ENCODE peak calls at places on chromosomes 13 and 19, in six cellular contexts. M, I, Y, L, V and Z are unnamed samples.

GRCh38 chr13:31733066-31733465 is 6.3 kb upstream of the RXFP2 start:
- DNase-seq in M (peak), Y (no peak), V (no peak), L (no peak), I (no peak), Z (no peak)

GRCh38 chr13:82758056-82758455 is 1124.2 kb downstream of the SLITRK1 start:
- DNase-seq in I (peak), V (peak), Y (peak), M (peak), L (peak), Z (no peak)

GRCh38 chr13:101291647-101292515 is 124.4 kb downstream of the NALCN start:
- DNase-seq in L (no peak), Y (no peak), V (no peak), I (no peak), M (no peak), Z (no peak)

GRCh38 chr19:32862173-32862572 is 7.4 kb downstream of the SLC7A9 start:
- DNase-seq in L (no peak), Y (no peak), V (no peak), I (no peak), M (no peak), Z (no peak)

GRCh38 chr13:31072041-31072440 is 89.7 kb downstream of the HSPH1 start:
- DNase-seq in M (no peak), Y (no peak), L (no peak), V (no peak), I (no peak), Z (no peak)

GRCh38 chr19:11138659-11139526 is 16.7 kb downstream of the SPC24 start:
- DNase-seq in L (peak), V (peak), M (peak), Y (peak), I (no peak), Z (no peak)

GRCh38 chr19:49680473-49681351 is 3.6 kb downstream of the PRMT1 start:
- DNase-seq in M (peak), Y (peak), V (peak), I (peak), L (peak), Z (no peak)

GRCh38 chr13:101343128-101343787 is 73.0 kb downstream of the NALCN start:
- DNase-seq in Y (no peak), M (no peak), L (no peak), I (no peak), V (no peak), Z (no peak)

GRCh38 chr13:98454389-98454881 is 122.5 kb downstream of the STK24 start:
- DNase-seq in V (peak), M (no peak), L (no peak), I (no peak), Y (no peak), Z (no peak)

GRCh38 chr13:23987331-23987730 is 90.0 kb upstream of the C1QTNF9B start:
- DNase-seq in V (no peak), M (no peak), L (no peak), Y (no peak), I (no peak), Z (no peak)

GRCh38 chr13:40613192-40613818 is 53.1 kb downstream of the FOXO1 start:
- DNase-seq in M (no peak), V (no peak), L (no peak), Y (no peak), I (no peak), Z (peak)

GRCh38 chr13:28329395-28330158 is 165.4 kb downstream of the FLT1 start:
- DNase-seq in L (no peak), Y (peak), I (no peak), M (no peak), V (no peak), Z (no peak)

GRCh38 chr13:30870049-30870884 is 35.8 kb upstream of the MEDAG start:
- DNase-seq in Y (peak), M (no peak), I (peak), V (no peak), L (peak), Z (no peak)

GRCh38 chr19:1567116-1567847 is 843 bp downstream of the MEX3D start:
- DNase-seq in I (no peak), V (no peak), M (peak), L (no peak), Y (peak), Z (no peak)

GRCh38 chr13:105334211-105334610 is 1201.3 kb downstream of the EFNB2 start:
- DNase-seq in Y (no peak), V (no peak), M (no peak), I (no peak), L (no peak), Z (no peak)

GRCh38 chr13:77919351-77920294 is 992 bp upstream of the EDNRB start:
- DNase-seq in V (no peak), Y (no peak), M (peak), L (peak), I (no peak), Z (no peak)

GRCh38 chr19:5498817-5499535 is 43.8 kb downstream of the ZNRF4 start:
- DNase-seq in I (no peak), L (peak), V (no peak), M (no peak), Y (no peak), Z (no peak)

GRCh38 chr19:38267780-38268430 is 3.5 kb downstream of the SPINT2 start:
- DNase-seq in M (no peak), V (no peak), L (no peak), I (no peak), Y (no peak), Z (no peak)

GRCh38 chr19:49422407-49423277 is 599 bp downstream of the PTH2 start:
- DNase-seq in M (peak), Y (peak), L (peak), I (no peak), V (no peak), Z (no peak)

GRCh38 chr19:1269478-1270167 is 491 bp downstream of the CIRBP start:
- DNase-seq in V (peak), I (no peak), M (peak), Y (peak), L (peak), Z (no peak)

GRCh38 chr13:67267136-67267535 is 37.0 kb upstream of the PCDH9 start:
- DNase-seq in V (no peak), I (no peak), L (no peak), M (no peak), Y (no peak), Z (no peak)

GRCh38 chr13:114096811-114097503 is 35.5 kb downstream of the RASA3 start:
- DNase-seq in V (no peak), M (peak), L (no peak), Y (no peak), I (no peak), Z (no peak)

GRCh38 chr19:6020166-6020967 is 42.4 kb upstream of the RANBP3 start:
- DNase-seq in M (peak), Y (no peak), V (peak), L (no peak), I (no peak), Z (no peak)

GRCh38 chr19:7953060-7953459 is 9.6 kb upstream of the TIMM44 start:
- DNase-seq in I (no peak), L (no peak), V (no peak), Y (no peak), M (no peak), Z (no peak)

GRCh38 chr19:32808236-32808635 is 61.3 kb downstream of the SLC7A9 start:
- DNase-seq in L (no peak), I (no peak), M (no peak), Y (no peak), V (no peak), Z (no peak)

GRCh38 chr13:27852491-27852890 is 60.2 kb downstream of the GSX1 start:
- DNase-seq in M (no peak), L (no peak), I (no peak), V (no peak), Y (no peak), Z (no peak)

GRCh38 chr13:109243311-109243951 is 543.0 kb downstream of the IRS2 start:
- DNase-seq in M (no peak), L (no peak), V (no peak), I (peak), Y (peak), Z (no peak)

GRCh38 chr19:11382898-11383705 is 1.0 kb downstream of the EPOR start:
- DNase-seq in L (peak), Y (peak), M (peak), V (peak), I (peak), Z (no peak)

GRCh38 chr19:34173145-34173956 is 1.0 kb downstream of the LSM14A start:
- DNase-seq in I (no peak), M (peak), Y (peak), V (peak), L (peak), Z (no peak)

GRCh38 chr13:31204592-31204991 is 4.8 kb downstream of the B3GLCT start:
- DNase-seq in I (peak), L (peak), V (peak), Y (peak), M (peak), Z (no peak)

GRCh38 chr19:42185281-42185680 is 32.2 kb downstream of the DEDD2 start:
- DNase-seq in I (no peak), Y (no peak), M (no peak), V (no peak), L (no peak), Z (no peak)

GRCh38 chr19:42189133-42189532 is 28.3 kb downstream of the DEDD2 start:
- DNase-seq in I (no peak), M (no peak), L (no peak), Y (no peak), V (no peak), Z (no peak)

GRCh38 chr19:42188665-42189064 is 28.8 kb downstream of the DEDD2 start:
- DNase-seq in M (no peak), I (no peak), V (no peak), L (no peak), Y (no peak), Z (no peak)

GRCh38 chr19:42179501-42179817 is 38.0 kb downstream of the DEDD2 start:
- DNase-seq in I (no peak), M (no peak), V (no peak), L (no peak), Y (no peak), Z (no peak)

GRCh38 chr19:42184401-42184861 is 33.0 kb downstream of the DEDD2 start:
- DNase-seq in L (peak), Y (peak), I (peak), V (peak), M (peak), Z (no peak)
- TF ChIP-seq JUND in L (no peak), Y (peak), I (no peak), V (no peak), M (no peak), Z (no peak)

DNA sequence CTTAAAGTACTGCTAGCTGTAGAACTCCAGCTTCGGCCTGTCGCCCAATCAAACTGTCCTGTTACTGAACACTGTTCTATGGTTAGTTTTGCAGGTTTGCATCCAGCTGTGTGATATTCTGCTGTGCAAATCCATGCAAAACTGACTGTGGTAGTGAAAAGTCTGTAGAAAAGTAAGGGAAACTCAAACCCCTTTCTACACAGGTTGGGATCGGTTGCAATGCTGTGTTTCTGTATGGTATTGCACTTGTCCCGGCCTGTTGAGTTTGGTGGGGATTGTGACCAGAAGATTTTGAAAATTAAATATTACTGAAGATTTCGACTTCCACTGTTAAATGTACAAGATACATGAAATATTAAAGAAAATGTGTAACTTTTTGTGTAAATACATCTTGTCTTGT is 3.6 kb downstream of the MIR17HG start:
- DNase-seq in L (no peak), Y (no peak), V (no peak), M (no peak), I (no peak), Z (no peak)
- H3K27ac ChIP-seq in L (no peak), Y (peak), V (no peak), M (no peak), I (no peak), Z (no peak)

GRCh38 chr13:69706807-69707206 is 400.8 kb upstream of the ATXN8OS start:
- DNase-seq in L (no peak), I (no peak), Y (no peak), V (no peak), M (no peak), Z (no peak)
- TF ChIP-seq JUND in L (no peak), I (no peak), Y (no peak), V (no peak), M (no peak), Z (no peak)

DNA sequence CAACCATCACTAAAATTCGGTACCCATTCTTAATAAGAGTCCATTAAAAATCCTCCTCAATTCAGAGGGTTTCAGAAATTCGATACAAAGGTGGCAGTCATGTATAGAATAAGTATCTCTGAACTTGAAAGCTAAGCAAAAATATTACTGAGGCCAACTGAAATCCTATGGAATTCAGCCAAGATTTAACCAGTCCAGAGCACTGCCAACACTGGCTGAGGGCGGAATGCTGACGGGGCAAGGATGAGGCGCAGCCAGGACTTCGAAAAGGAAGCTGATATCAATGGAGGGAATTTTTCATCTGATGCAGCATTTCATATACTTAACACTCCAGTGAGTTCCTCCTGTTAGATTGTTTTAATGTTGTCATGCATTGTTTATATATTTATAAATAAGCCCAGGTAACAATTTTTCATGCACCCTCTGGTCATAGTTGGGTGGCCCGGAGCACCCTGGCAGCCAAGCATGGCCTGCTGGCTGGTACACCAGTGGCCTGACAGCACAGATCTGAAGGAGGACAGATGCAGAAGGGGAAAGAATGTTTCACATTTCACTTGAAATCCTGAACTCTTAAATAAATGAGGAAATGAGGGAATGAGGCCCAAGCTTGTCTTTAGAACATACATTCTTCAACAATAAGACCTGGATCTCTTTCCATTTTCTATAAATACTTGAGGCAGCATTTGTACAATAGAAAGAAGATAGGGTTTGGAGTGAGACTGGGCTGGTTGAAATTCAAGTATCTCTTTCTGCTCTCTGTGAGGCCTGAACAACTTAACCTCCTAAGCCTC is 41.5 kb downstream of the WDFY2 start:
- DNase-seq in I (no peak), V (no peak), Y (no peak), L (no peak), M (no peak), Z (no peak)
- H3K27ac ChIP-seq in I (no peak), V (peak), Y (no peak), L (no peak), M (peak), Z (no peak)

GRCh38 chr13:74695021-74695800 is 561.0 kb upstream of the KLF12 start:
- DNase-seq in I (no peak), M (no peak), L (no peak), Y (no peak), V (no peak), Z (no peak)
- TF ChIP-seq JUND in I (no peak), M (no peak), L (no peak), Y (no peak), V (no peak), Z (no peak)

GRCh38 chr19:47229674-47230121 is 1.3 kb downstream of the BBC3 start:
- DNase-seq in L (no peak), V (no peak), I (no peak), Y (peak), M (peak), Z (no peak)

GRCh38 chr19:47231215-47232054 is 436 bp upstream of the BBC3 start:
- DNase-seq in V (peak), I (no peak), L (peak), Y (peak), M (peak), Z (peak)

GRCh38 chr19:47230122-47230920 is 678 bp downstream of the BBC3 start:
- DNase-seq in L (peak), I (no peak), Y (peak), M (peak), V (peak), Z (no peak)

GRCh38 chr19:47230921-47231214 is at the start of gene BBC3:
- DNase-seq in L (no peak), Y (no peak), M (no peak), I (no peak), V (no peak), Z (no peak)

DNA sequence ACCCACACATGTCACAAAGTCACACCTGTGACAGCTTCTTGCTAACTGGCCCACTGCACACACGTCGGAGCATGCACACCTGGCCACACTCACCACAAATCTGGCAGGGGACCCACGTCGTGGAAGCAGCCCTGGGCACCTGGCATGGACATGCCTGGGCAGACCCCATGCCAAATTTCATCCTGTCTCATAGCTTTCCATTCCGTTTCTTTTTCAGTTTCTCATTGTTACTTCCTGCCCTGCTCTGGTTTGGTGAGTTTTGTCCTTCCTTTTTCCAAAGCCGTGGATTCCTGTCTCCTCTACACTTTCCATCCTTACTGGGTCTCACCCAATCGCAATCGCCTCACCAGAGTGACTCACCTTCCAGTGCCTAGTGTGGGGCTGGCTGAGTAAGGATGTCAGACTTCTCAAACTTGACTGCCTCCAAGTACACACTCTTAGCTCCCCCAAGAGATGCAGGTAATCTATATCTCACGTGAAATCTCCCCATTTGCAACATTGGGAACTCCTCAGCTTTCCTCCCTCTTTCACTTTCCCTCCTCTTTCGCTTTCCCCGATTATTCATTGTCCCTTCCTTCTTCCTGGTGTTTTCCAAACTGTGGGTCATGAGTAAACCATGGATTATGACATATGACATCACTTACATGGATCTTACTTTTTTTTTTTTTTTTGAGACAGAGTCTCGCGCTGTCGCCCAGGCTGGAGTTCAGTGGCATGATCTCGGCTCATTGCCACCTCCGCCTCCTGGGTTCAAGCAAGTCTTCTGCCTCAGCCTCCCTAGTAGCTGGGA is 1.6 kb upstream of the BBC3 start:
- DNase-seq in L (no peak), Y (no peak), V (no peak), I (no peak), M (no peak), Z (no peak)
- H3K27ac ChIP-seq in L (peak), Y (no peak), V (peak), I (peak), M (peak), Z (peak)

GRCh38 chr13:111247552-111247951 is 72.9 kb upstream of the TEX29 start:
- DNase-seq in V (peak), M (no peak), Y (no peak), I (no peak), L (peak), Z (no peak)
- TF ChIP-seq JUND in V (no peak), M (no peak), Y (no peak), I (no peak), L (no peak), Z (no peak)